ENCODE peak calls at places on chromosomes 12 and 14, in six cellular contexts. P is transverse colon, N is SK-N-SH, X is A549, V is stomach, F is tibial nerve. U is an unnamed sample.

GRCh38 chr12:130483616-130484180 is 146.0 kb downstream of the PIWIL1 start:
- DNase-seq in P (no peak), N (no peak), X (no peak), V (no peak), F (no peak), U (no peak)

GRCh38 chr12:106498056-106498455 is 84.7 kb upstream of the RFX4 start:
- DNase-seq in P (no peak), N (no peak), X (no peak), V (no peak), F (no peak), U (peak)

GRCh38 chr12:71661977-71662522 is 1.6 kb downstream of the ZFC3H1 start:
- DNase-seq in P (no peak), N (no peak), X (no peak), V (no peak), F (no peak), U (no peak)

GRCh38 chr12:182381-182883 is 31.5 kb downstream of the SLC6A12 start:
- DNase-seq in P (no peak), N (no peak), X (peak), V (no peak), F (no peak), U (no peak)

GRCh38 chr12:124428792-124429281 is 133.9 kb downstream of the RFLNA start:
- DNase-seq in P (no peak), N (peak), X (no peak), V (no peak), F (no peak), U (peak)

GRCh38 chr14:91996951-91997371 is 42.9 kb downstream of the TRIP11 start:
- DNase-seq in P (no peak), N (peak), X (peak), V (no peak), F (no peak), U (no peak)

GRCh38 chr12:69024907-69025306 is 91.9 kb upstream of the CPM start:
- DNase-seq in P (no peak), N (no peak), X (no peak), V (no peak), F (no peak), U (no peak)

GRCh38 chr12:32302218-32302826 is 97.0 kb upstream of the FGD4 start:
- DNase-seq in P (peak), N (peak), X (no peak), V (no peak), F (no peak), U (no peak)

GRCh38 chr12:94553875-94554274 is 94.2 kb upstream of the CEP83 start:
- DNase-seq in P (no peak), N (no peak), X (no peak), V (no peak), F (no peak), U (no peak)

GRCh38 chr12:32285484-32285883 is 113.9 kb upstream of the FGD4 start:
- DNase-seq in P (no peak), N (no peak), X (no peak), V (no peak), F (no peak), U (no peak)

GRCh38 chr14:89845346-89845745 is 109.2 kb downstream of the EFCAB11 start:
- DNase-seq in P (no peak), N (no peak), X (peak), V (no peak), F (no peak), U (no peak)

GRCh38 chr14:92540472-92541048 is 27.0 kb downstream of the RIN3 start:
- DNase-seq in P (peak), N (peak), X (peak), V (peak), F (peak), U (peak)

GRCh38 chr14:35669782-35670181 is 135.8 kb downstream of the INSM2 start:
- DNase-seq in P (no peak), N (no peak), X (no peak), V (no peak), F (no peak), U (no peak)

GRCh38 chr14:90489916-90490726 is 93.3 kb downstream of the CALM1 start:
- DNase-seq in P (no peak), N (peak), X (no peak), V (no peak), F (no peak), U (no peak)

GRCh38 chr14:105774001-105774400 is 247.6 kb downstream of the TMEM121 start:
- DNase-seq in P (no peak), N (no peak), X (no peak), V (no peak), F (no peak), U (peak)

GRCh38 chr14:45185110-45185814 is 49.5 kb downstream of the FANCM start:
- DNase-seq in P (no peak), N (no peak), X (no peak), V (no peak), F (no peak), U (no peak)
- TF ChIP-seq EP300 in P (no peak), N (no peak), X (no peak), V (no peak), F (no peak), U (no peak)

DNA sequence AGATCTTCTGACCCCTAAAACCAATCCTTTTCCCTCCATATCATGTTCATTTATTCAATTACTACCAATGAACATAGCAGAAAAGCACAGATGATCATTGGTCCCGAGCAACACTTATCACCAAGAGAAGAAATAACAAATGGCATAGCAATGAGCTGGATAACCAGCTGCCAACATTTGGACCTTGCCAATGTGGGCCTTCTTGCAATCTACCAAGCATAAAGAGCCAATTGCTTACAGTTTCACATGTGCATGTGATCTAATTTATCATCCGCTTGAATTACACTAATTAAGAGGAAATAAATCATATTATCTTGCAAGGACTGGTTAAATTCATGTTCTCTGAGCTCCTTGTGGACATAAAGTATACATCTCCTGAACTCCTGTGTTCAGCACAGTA is 134.8 kb upstream of the HMGA2 start:
- DNase-seq in P (no peak), N (no peak), X (no peak), V (no peak), F (no peak), U (no peak)
- H3K4me3 ChIP-seq in P (no peak), N (no peak), X (no peak), V (no peak), F (no peak), U (no peak)

GRCh38 chr14:84250863-84251262 is 1279.1 kb upstream of the FLRT2 start:
- DNase-seq in P (no peak), N (no peak), X (no peak), V (no peak), F (no peak), U (no peak)

GRCh38 chr14:84252706-84253105 is 1277.2 kb upstream of the FLRT2 start:
- DNase-seq in P (no peak), N (no peak), X (no peak), V (no peak), F (no peak), U (no peak)

DNA sequence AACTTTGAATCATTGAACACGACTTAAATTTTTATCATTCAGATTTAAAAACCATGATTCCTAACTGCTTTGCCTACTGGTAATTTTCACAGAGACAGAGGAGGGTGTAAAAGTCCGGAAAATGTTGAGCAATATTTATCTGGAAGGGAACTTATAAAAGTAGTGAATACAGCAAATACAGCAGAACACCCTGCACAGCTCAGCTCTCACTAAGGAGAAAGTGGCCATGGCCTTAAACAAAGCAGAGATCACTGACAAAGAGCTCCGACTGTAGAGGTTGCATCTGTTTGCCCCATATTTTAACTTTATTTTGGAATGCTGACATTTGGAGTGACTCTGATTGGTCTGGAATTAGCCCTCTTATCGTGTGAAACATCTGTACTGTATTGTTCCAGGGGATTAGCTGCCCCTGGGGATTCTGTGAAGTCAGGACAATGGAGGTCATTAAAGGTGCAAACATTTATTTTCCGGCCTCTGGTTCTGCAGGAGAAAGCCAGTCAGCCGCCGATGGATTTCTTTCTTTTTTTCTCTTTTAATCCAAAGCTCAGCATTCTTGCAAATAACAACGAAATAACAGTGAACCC is 1275.6 kb upstream of the FLRT2 start:
- DNase-seq in P (no peak), N (no peak), X (no peak), V (no peak), F (no peak), U (no peak)
- TF ChIP-seq EP300 in P (no peak), N (no peak), X (no peak), V (no peak), F (no peak), U (no peak)

DNA sequence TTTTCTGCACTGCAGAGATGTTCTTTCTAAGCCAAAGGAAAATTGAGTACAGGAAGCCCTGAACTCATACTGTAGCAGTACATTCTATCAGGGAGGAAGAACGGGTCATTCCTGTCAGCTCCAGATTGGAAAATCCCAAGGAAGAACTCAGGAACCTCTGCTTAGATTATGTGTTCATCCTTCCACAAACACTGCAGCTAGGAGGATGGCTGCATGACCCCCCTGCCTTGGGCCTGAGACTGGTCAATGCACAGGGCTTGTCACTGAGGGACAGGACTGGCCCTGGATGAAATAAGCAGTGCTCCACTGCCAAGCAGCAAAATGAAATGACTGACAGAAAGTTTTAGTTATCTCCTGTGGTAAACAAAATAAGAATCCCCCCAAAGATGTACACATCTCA is 1406.8 kb upstream of the TMEM132C start:
- DNase-seq in P (no peak), N (no peak), X (no peak), V (no peak), F (no peak), U (no peak)
- H3K4me3 ChIP-seq in P (no peak), N (no peak), X (no peak), V (no peak), F (no peak), U (no peak)

GRCh38 chr12:120469450-120470149 is at the start of gene SRSF9:
- DNase-seq in P (peak), N (peak), X (peak), V (peak), F (peak), U (peak)
- TF ChIP-seq EP300 in P (no peak), N (no peak), X (no peak), V (no peak), F (no peak), U (no peak)